ENCODE peak calls at places on chromosomes 2 and 18, in seven cellular contexts. A is lower lobe of right lung, W is hepatocyte, D is cardiac muscle cell, R is SK-N-SH, X is endodermal cell, K is PC-3. B is an unnamed sample.

GRCh38 chr2:42812899-42813479 is 20.6 kb upstream of the HAAO start:
- DNase-seq in K (peak; percentile 56), A (no peak), W (peak; percentile 41), X (no peak), R (no peak), D (no peak), B (peak; percentile 46)

GRCh38 chr2:100747996-100748615 is 71.8 kb upstream of the NPAS2 start:
- DNase-seq in W (no peak), D (no peak), X (no peak), A (no peak), R (no peak), K (no peak), B (no peak)

GRCh38 chr2:38581193-38582147 is 21.3 kb downstream of the HNRNPLL start:
- DNase-seq in D (peak; percentile 85), K (peak; percentile 86), X (peak; percentile 75), A (peak; percentile 60), R (peak; percentile 44), W (peak; percentile 86), B (peak; percentile 79)

GRCh38 chr2:45259144-45259543 is 249.9 kb upstream of the SIX2 start:
- DNase-seq in A (no peak), R (no peak), D (no peak), X (no peak), K (peak; percentile 87), W (no peak), B (no peak)

GRCh38 chr2:172372436-172372835 is 55.0 kb upstream of the ITGA6 start:
- DNase-seq in X (no peak), D (no peak), A (no peak), R (peak; percentile 45), K (no peak), W (no peak), B (no peak)

GRCh38 chr2:206392118-206392517 is 51.2 kb upstream of the ADAM23 start:
- DNase-seq in R (peak; percentile 75), X (peak; percentile 79), W (peak; percentile 46), K (peak; percentile 67), D (peak; percentile 39), A (no peak), B (peak; percentile 15)

GRCh38 chr2:233262562-233262961 is 11.1 kb downstream of the ATG16L1 start:
- DNase-seq in X (no peak), A (no peak), K (no peak), W (no peak), D (no peak), R (no peak), B (no peak)

GRCh38 chr2:133525090-133525489 is 43.2 kb downstream of the NCKAP5 start:
- DNase-seq in X (no peak), A (no peak), W (no peak), K (no peak), D (no peak), R (no peak), B (no peak)

GRCh38 chr2:63850650-63851049 is 9.0 kb downstream of the UGP2 start:
- DNase-seq in R (no peak), X (no peak), D (no peak), K (no peak), W (no peak), A (no peak), B (peak; percentile 72)

GRCh38 chr2:184032983-184033382 is 565.3 kb upstream of the ZNF804A start:
- DNase-seq in X (no peak), W (no peak), K (no peak), A (no peak), D (no peak), R (no peak), B (no peak)

GRCh38 chr2:169933124-169933711 is 106.0 kb downstream of the UBR3 start:
- DNase-seq in W (peak; percentile 38), A (no peak), R (peak; percentile 54), D (peak; percentile 15), K (peak; percentile 70), X (no peak), B (peak; percentile 28)

GRCh38 chr2:143068094-143068890 is 60.9 kb upstream of the ARHGAP15 start:
- DNase-seq in X (no peak), R (no peak), D (no peak), A (no peak), K (no peak), W (no peak), B (no peak)

GRCh38 chr18:59456657-59457056 is 97.6 kb upstream of the LMAN1 start:
- DNase-seq in D (no peak), X (no peak), W (no peak), A (no peak), R (no peak), K (no peak), B (no peak)

GRCh38 chr2:228630786-228631185 is 449.3 kb upstream of the SPHKAP start:
- DNase-seq in D (no peak), R (no peak), X (no peak), W (no peak), A (no peak), K (no peak), B (no peak)

GRCh38 chr2:121665504-121665903 is 16.2 kb upstream of the CLASP1 start:
- DNase-seq in W (no peak), X (no peak), R (no peak), K (peak; percentile 48), D (no peak), A (no peak), B (no peak)

GRCh38 chr2:239830066-239830717 is 194.9 kb downstream of the NDUFA10 start:
- DNase-seq in D (no peak), W (no peak), X (peak; percentile 36), K (peak; percentile 19), A (no peak), R (peak; percentile 6), B (no peak)

GRCh38 chr2:241857041-241857541 is 1.6 kb downstream of the PDCD1 start:
- DNase-seq in R (peak; percentile 33), K (no peak), D (no peak), X (no peak), W (no peak), A (peak; percentile 36), B (no peak)

GRCh38 chr18:77067315-77068061 is 65.1 kb downstream of the MBP start:
- DNase-seq in X (no peak), W (peak; percentile 74), R (no peak), K (peak; percentile 86), D (no peak), A (peak; percentile 85), B (peak; percentile 59)

GRCh38 chr2:64654993-64655666 is 1.4 kb upstream of the SERTAD2 start:
- DNase-seq in R (no peak), X (no peak), A (no peak), D (no peak), W (peak; percentile 46), K (peak; percentile 63), B (no peak)

GRCh38 chr2:68853035-68853434 is 18.2 kb downstream of the BMP10 start:
- DNase-seq in R (no peak), D (no peak), A (no peak), W (no peak), K (peak; percentile 11), X (no peak), B (no peak)

GRCh38 chr2:61660511-61661388 is 122.6 kb upstream of the XPO1 start:
- DNase-seq in D (peak; percentile 42), W (peak; percentile 14), A (no peak), X (no peak), R (no peak), K (peak; percentile 14), B (peak; percentile 23)

GRCh38 chr18:63261029-63261428 is 58.5 kb downstream of the BCL2 start:
- DNase-seq in W (no peak), X (no peak), A (no peak), R (no peak), K (no peak), D (no peak), B (no peak)

GRCh38 chr2:27960237-27960912 is 69.8 kb downstream of the BABAM2 start:
- DNase-seq in R (no peak), A (no peak), W (peak; percentile 6), K (peak; percentile 81), X (no peak), D (no peak), B (peak; percentile 37)

GRCh38 chr2:239948100-239948881 is 76.9 kb downstream of the NDUFA10 start:
- DNase-seq in R (no peak), K (no peak), A (peak; percentile 23), W (no peak), D (no peak), X (peak; percentile 33), B (no peak)

GRCh38 chr2:160332318-160332717 is 132.2 kb upstream of the ITGB6 start:
- DNase-seq in R (peak; percentile 37), A (no peak), W (no peak), K (peak; percentile 37), X (peak; percentile 63), D (no peak), B (peak; percentile 19)

DNA sequence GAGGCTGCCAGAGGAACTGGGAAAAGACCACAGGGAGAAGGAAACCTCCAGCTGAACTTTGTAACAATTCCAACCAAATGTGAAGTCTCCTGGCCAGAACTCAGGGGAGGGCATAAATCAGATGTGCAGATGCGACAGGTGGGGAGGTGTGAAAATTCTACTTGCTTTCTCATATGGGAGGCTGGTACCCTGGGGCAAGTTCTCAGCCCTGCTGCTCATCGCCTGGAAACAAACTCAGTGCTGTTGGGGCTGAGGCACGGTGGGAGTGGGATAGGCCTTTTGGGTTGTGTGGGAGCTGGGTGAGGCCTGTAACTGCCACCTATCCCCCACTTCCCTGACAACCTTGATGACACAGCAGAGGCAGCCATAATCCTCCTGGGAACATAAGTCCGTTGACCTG is 179.6 kb downstream of the ASB1 start:
- DNase-seq in W (no peak), D (no peak), R (no peak), X (no peak), A (no peak), K (no peak), B (no peak)
- H3K9me3 ChIP-seq in W (peaks cover 9% of the 10 kb centered on the region), D (peaks cover 4% of the 10 kb centered on the region), R (peaks cover 10% of the 10 kb centered on the region), X (no peaks in the 10 kb centered on the region), A (no peaks in the 10 kb centered on the region), K (no peaks in the 10 kb centered on the region), B (no peaks in the 10 kb centered on the region)

GRCh38 chr18:31929273-31929672 is 13.7 kb downstream of the TRAPPC8 start:
- DNase-seq in D (no peak), A (no peak), X (no peak), W (no peak), R (no peak), K (no peak), B (peak; percentile 44)

GRCh38 chr18:31931163-31931885 is 11.6 kb downstream of the TRAPPC8 start:
- DNase-seq in A (no peak), R (peak; percentile 72), D (no peak), X (no peak), K (no peak), W (no peak), B (no peak)

GRCh38 chr18:31931886-31932240 is 11.1 kb downstream of the TRAPPC8 start:
- DNase-seq in D (no peak), R (no peak), K (no peak), W (no peak), A (no peak), X (peak; percentile 20), B (no peak)
- H3K36me3 ChIP-seq in D (peaks cover 7% of the 10 kb centered on the region), R (peaks cover 3% of the 10 kb centered on the region), K (no peaks in the 10 kb centered on the region), W (no peaks in the 10 kb centered on the region), A (peaks cover 50% of the 10 kb centered on the region), X (peaks cover 49% of the 10 kb centered on the region), B (no peaks in the 10 kb centered on the region)

GRCh38 chr18:56021814-56022205 is 433.8 kb upstream of the TCF4 start:
- DNase-seq in A (no peak), R (no peak), W (no peak), D (no peak), K (no peak), X (no peak), B (no peak)
- H3K9me3 ChIP-seq in A (no peaks in the 10 kb centered on the region), R (no peaks in the 10 kb centered on the region), W (no peaks in the 10 kb centered on the region), D (no peaks in the 10 kb centered on the region), K (no peaks in the 10 kb centered on the region), X (no peaks in the 10 kb centered on the region), B (no peaks in the 10 kb centered on the region)

DNA sequence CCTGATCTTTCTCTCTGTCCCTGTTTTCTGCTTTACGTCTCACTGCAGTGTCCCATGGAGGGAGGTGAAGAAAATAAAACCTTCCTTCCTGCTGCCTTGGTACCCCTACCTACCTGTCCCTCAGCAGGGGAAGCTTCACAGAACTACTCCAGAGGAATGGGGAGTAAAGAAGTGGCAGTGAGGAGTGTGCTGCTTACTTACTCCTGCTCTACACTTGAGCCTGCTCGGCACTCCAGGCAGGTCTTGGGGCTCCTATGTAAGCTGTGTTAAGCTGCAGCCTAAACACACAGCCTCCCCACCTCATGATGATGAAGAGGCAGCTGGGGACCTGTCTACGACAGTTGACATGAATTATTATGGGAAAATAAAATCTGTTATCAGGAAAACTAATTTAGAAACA is 72.6 kb downstream of the ACSL3 start:
- DNase-seq in D (no peak), K (no peak), W (no peak), R (peak; percentile 15), X (no peak), A (no peak), B (no peak)
- H3K36me3 ChIP-seq in D (peaks cover 66% of the 10 kb centered on the region), K (peaks cover 73% of the 10 kb centered on the region), W (no peaks in the 10 kb centered on the region), R (peaks cover 43% of the 10 kb centered on the region), X (peaks cover 55% of the 10 kb centered on the region), A (peaks cover 66% of the 10 kb centered on the region), B (peaks cover 6% of the 10 kb centered on the region)